ENCODE peak calls at places on chromosomes 11 and 22, in six cellular contexts. J, H, Q, M, K and E are unnamed samples.

GRCh38 chr11:85779956-85780640 is 30.8 kb downstream of the SYTL2 start:
- DNase-seq in J (no peak), H (no peak), Q (no peak), M (no peak), K (no peak), E (no peak)

GRCh38 chr11:66686801-66687750 is 9.4 kb upstream of the RBM4B start:
- DNase-seq in J (no peak), H (no peak), Q (no peak), M (no peak), K (no peak), E (no peak)

GRCh38 chr11:112012877-112013276 is 12.3 kb upstream of the DLAT start:
- DNase-seq in J (no peak), H (peak; percentile 8), Q (no peak), M (peak; percentile 22), K (no peak), E (no peak)

GRCh38 chr22:42939451-42939881 is 75.5 kb downstream of the PACSIN2 start:
- DNase-seq in J (no peak), H (no peak), Q (no peak), M (no peak), K (no peak), E (no peak)

GRCh38 chr22:19762315-19763140 is 1.9 kb downstream of the TBX1 start:
- DNase-seq in J (no peak), H (no peak), Q (peak; percentile 74), M (no peak), K (no peak), E (no peak)

GRCh38 chr22:29309332-29310064 is 3.0 kb downstream of the GAS2L1 start:
- DNase-seq in J (no peak), H (no peak), Q (no peak), M (peak; percentile 33), K (peak; percentile 8), E (peak; percentile 25)

GRCh38 chr11:11786771-11787170 is 55.0 kb upstream of the USP47 start:
- DNase-seq in J (no peak), H (no peak), Q (no peak), M (peak; percentile 19), K (no peak), E (no peak)

GRCh38 chr11:86990520-86990919 is 35.3 kb upstream of the FZD4 start:
- DNase-seq in J (no peak), H (peak; percentile 54), Q (no peak), M (no peak), K (no peak), E (no peak)

GRCh38 chr11:7605544-7605943 is 67.8 kb downstream of the CYB5R2 start:
- DNase-seq in J (no peak), H (peak; percentile 74), Q (no peak), M (no peak), K (no peak), E (no peak)

GRCh38 chr22:37032134-37032534 is 12.6 kb downstream of the MPST start:
- DNase-seq in J (no peak), H (no peak), Q (no peak), M (no peak), K (no peak), E (no peak)

GRCh38 chr22:40240160-40240559 is 62.4 kb downstream of the TNRC6B start:
- DNase-seq in J (no peak), H (no peak), Q (no peak), M (no peak), K (no peak), E (no peak)

GRCh38 chr22:48080304-48081165 is 1318.1 kb downstream of the TBC1D22A start:
- DNase-seq in J (no peak), H (no peak), Q (no peak), M (no peak), K (no peak), E (no peak)

GRCh38 chr11:71454470-71455113 is 1.6 kb downstream of the NADSYN1 start:
- DNase-seq in J (no peak), H (no peak), Q (no peak), M (no peak), K (no peak), E (no peak)

GRCh38 chr11:75174781-75175370 is 24.0 kb downstream of the SLCO2B1 start:
- DNase-seq in J (no peak), H (no peak), Q (no peak), M (no peak), K (no peak), E (no peak)

GRCh38 chr11:75154646-75155569 is 4.0 kb downstream of the SLCO2B1 start:
- DNase-seq in J (no peak), H (no peak), Q (no peak), M (no peak), K (no peak), E (no peak)

GRCh38 chr22:24813861-24814770 is 8.1 kb downstream of the SGSM1 start:
- DNase-seq in J (no peak), H (no peak), Q (no peak), M (no peak), K (no peak), E (no peak)

GRCh38 chr11:76664578-76665061 is 5.9 kb downstream of the LRRC32 start:
- DNase-seq in J (no peak), H (no peak), Q (no peak), M (peak; percentile 70), K (peak; percentile 59), E (peak; percentile 33)

GRCh38 chr11:132177106-132177505 is 806.7 kb downstream of the NTM start:
- DNase-seq in J (no peak), H (peak; percentile 9), Q (no peak), M (no peak), K (no peak), E (no peak)

GRCh38 chr22:27270818-27271510 is 530.6 kb downstream of the MN1 start:
- DNase-seq in J (no peak), H (no peak), Q (no peak), M (no peak), K (no peak), E (no peak)

GRCh38 chr11:121722431-121723256 is 269.9 kb upstream of the SORL1-AS1 start:
- DNase-seq in J (no peak), H (peak; percentile 87), Q (peak; percentile 76), M (no peak), K (no peak), E (no peak)

GRCh38 chr11:65305501-65306268 is 9.0 kb upstream of the CDC42EP2 start:
- DNase-seq in J (no peak), H (peak; percentile 93), Q (no peak), M (no peak), K (no peak), E (no peak)

GRCh38 chr22:46445771-46446485 is 91.5 kb downstream of the CELSR1 start:
- DNase-seq in J (no peak), H (no peak), Q (no peak), M (no peak), K (no peak), E (no peak)

GRCh38 chr11:128948583-128948982 is 5.9 kb upstream of the TP53AIP1 start:
- DNase-seq in J (no peak), H (no peak), Q (no peak), M (no peak), K (no peak), E (no peak)

GRCh38 chr22:36921309-36922096 is 8.1 kb downstream of the CSF2RB start:
- DNase-seq in J (peak; percentile 69), H (no peak), Q (no peak), M (no peak), K (no peak), E (peak; percentile 57)

GRCh38 chr11:57390535-57390934 is at the start of gene PRG2:
- DNase-seq in J (no peak), H (no peak), Q (no peak), M (no peak), K (no peak), E (no peak)

GRCh38 chr22:47090591-47091240 is 328.3 kb downstream of the TBC1D22A start:
- DNase-seq in J (no peak), H (no peak), Q (peak; percentile 62), M (peak; percentile 59), K (no peak), E (no peak)

GRCh38 chr11:85748455-85748891 is 62.5 kb downstream of the SYTL2 start:
- DNase-seq in J (no peak), H (no peak), Q (no peak), M (no peak), K (no peak), E (no peak)

GRCh38 chr11:106950067-106950491 is 68.2 kb downstream of the GUCY1A2 start:
- DNase-seq in J (no peak), H (no peak), Q (no peak), M (no peak), K (no peak), E (no peak)
- TF ChIP-seq POLR2A in J (no peak), H (no peak), Q (no peak), M (no peak), K (no peak), E (no peak)

GRCh38 chr11:115251126-115251525 is 253.1 kb downstream of the CADM1 start:
- DNase-seq in J (no peak), H (no peak), Q (no peak), M (no peak), K (no peak), E (no peak)
- TF ChIP-seq TAF1 in J (no peak), H (no peak), Q (no peak), M (no peak), K (no peak), E (no peak)

GRCh38 chr11:34639545-34639944 is 18.7 kb downstream of the EHF start:
- DNase-seq in J (no peak), H (no peak), Q (no peak), M (no peak), K (no peak), E (no peak)

GRCh38 chr11:34638897-34639296 is 18.0 kb downstream of the EHF start:
- DNase-seq in J (no peak), H (no peak), Q (no peak), M (no peak), K (no peak), E (no peak)

GRCh38 chr11:34641456-34641855 is 20.6 kb downstream of the EHF start:
- DNase-seq in J (no peak), H (no peak), Q (no peak), M (no peak), K (no peak), E (no peak)

GRCh38 chr11:34641981-34642380 is 21.1 kb downstream of the EHF start:
- DNase-seq in J (no peak), H (no peak), Q (no peak), M (no peak), K (no peak), E (no peak)

GRCh38 chr11:34640050-34640971 is 19.4 kb downstream of the EHF start:
- DNase-seq in J (no peak), H (peak; percentile 94), Q (no peak), M (no peak), K (no peak), E (no peak)
- TF ChIP-seq POLR2A in J (no peak), H (no peak), Q (no peak), M (no peak), K (no peak), E (no peak)

GRCh38 chr11:10572533-10572932 is 4.1 kb upstream of the LYVE1 start:
- DNase-seq in J (no peak), H (no peak), Q (no peak), M (no peak), K (no peak), E (no peak)

GRCh38 chr11:10573028-10573427 is 4.6 kb upstream of the LYVE1 start:
- DNase-seq in J (no peak), H (no peak), Q (no peak), M (no peak), K (no peak), E (no peak)

GRCh38 chr11:10575346-10575745 is 6.9 kb upstream of the LYVE1 start:
- DNase-seq in J (no peak), H (no peak), Q (no peak), M (no peak), K (no peak), E (no peak)

GRCh38 chr11:10575999-10576398 is 7.5 kb upstream of the LYVE1 start:
- DNase-seq in J (no peak), H (no peak), Q (no peak), M (no peak), K (no peak), E (no peak)

GRCh38 chr11:10573556-10573955 is 5.1 kb upstream of the LYVE1 start:
- DNase-seq in J (no peak), H (no peak), Q (no peak), M (no peak), K (no peak), E (no peak)
- TF ChIP-seq TAF1 in J (no peak), H (no peak), Q (no peak), M (no peak), K (no peak), E (no peak)